ENCODE peak calls at places on chromosomes 5 and 9, in eight cellular contexts. E is suprapubic skin, R is fibroblast of mammary gland, Q is stomach, D is hepatocyte, N is psoas muscle, V is cardiac fibroblast, X is epithelial cell of proximal tubule. A is an unnamed sample.

GRCh38 chr9:14389622-14390021 is 75.7 kb upstream of the NFIB start:
- DNase-seq in X (no peak), V (no peak), R (no peak), E (no peak), Q (no peak), D (no peak), N (no peak), A (no peak)

GRCh38 chr9:126440938-126441337 is 114.3 kb downstream of the MVB12B start:
- DNase-seq in V (peak), X (no peak), E (no peak), R (peak), D (no peak), Q (no peak), N (no peak), A (no peak)

GRCh38 chr9:71965403-71965802 is 54.0 kb downstream of the C9orf85 start:
- DNase-seq in V (no peak), N (no peak), Q (no peak), R (no peak), X (no peak), D (no peak), E (no peak), A (no peak)

GRCh38 chr5:115735108-115735998 is 81.1 kb downstream of the CDO1 start:
- DNase-seq in R (peak), E (no peak), Q (no peak), X (no peak), V (no peak), N (no peak), D (no peak), A (no peak)

GRCh38 chr5:132704875-132705274 is 31.1 kb downstream of the IL4 start:
- DNase-seq in E (no peak), V (peak), R (peak), N (no peak), X (peak), D (no peak), Q (no peak), A (no peak)

GRCh38 chr5:82793808-82794419 is 283.3 kb downstream of the TMEM167A start:
- DNase-seq in R (peak), E (no peak), Q (peak), V (peak), X (no peak), N (no peak), D (no peak), A (no peak)

GRCh38 chr5:74947961-74948613 is 81.9 kb upstream of the FAM169A start:
- DNase-seq in Q (no peak), R (peak), E (no peak), D (peak), V (peak), N (no peak), X (peak), A (no peak)

GRCh38 chr9:89678394-89679005 is 73.7 kb downstream of the GADD45G start:
- DNase-seq in D (no peak), E (no peak), Q (no peak), N (no peak), V (no peak), R (no peak), X (no peak), A (no peak)

GRCh38 chr5:140631831-140632365 is 1.1 kb downstream of the CD14 start:
- DNase-seq in X (no peak), D (no peak), R (no peak), Q (no peak), N (peak), E (no peak), V (no peak), A (no peak)

GRCh38 chr9:35114113-35114847 is 1.4 kb downstream of the ATOSB start:
- DNase-seq in N (peak), Q (peak), V (peak), R (peak), X (no peak), E (peak), D (peak), A (peak)

GRCh38 chr5:7420506-7421280 is 24.8 kb downstream of the ADCY2 start:
- DNase-seq in D (no peak), E (no peak), N (no peak), Q (no peak), X (no peak), V (no peak), R (no peak), A (no peak)

GRCh38 chr5:143445726-143446125 is 42.2 kb upstream of the NR3C1 start:
- DNase-seq in V (no peak), N (no peak), E (no peak), X (no peak), Q (no peak), R (peak), D (no peak), A (no peak)

GRCh38 chr9:91522496-91522895 is 98.9 kb upstream of the NFIL3 start:
- DNase-seq in R (no peak), D (no peak), E (no peak), X (no peak), N (no peak), V (peak), Q (no peak), A (no peak)

GRCh38 chr5:142319105-142319504 is 5.7 kb downstream of the SPRY4 start:
- DNase-seq in R (peak), V (no peak), N (no peak), E (no peak), Q (no peak), X (no peak), D (no peak), A (no peak)

GRCh38 chr9:124721109-124721850 is 49.8 kb downstream of the NR6A1 start:
- DNase-seq in N (no peak), R (peak), E (no peak), V (peak), Q (no peak), X (no peak), D (no peak), A (no peak)

GRCh38 chr9:128068656-128069221 is 707 bp downstream of the SLC25A25 start:
- DNase-seq in N (no peak), E (no peak), X (no peak), D (no peak), Q (no peak), V (no peak), R (no peak), A (no peak)

GRCh38 chr5:159833846-159834245 is 82.4 kb upstream of the ADRA1B start:
- DNase-seq in R (peak), V (no peak), Q (no peak), D (no peak), E (no peak), N (no peak), X (no peak), A (no peak)

GRCh38 chr5:26894719-26895263 is 143.6 kb downstream of the CDH9 start:
- DNase-seq in R (no peak), Q (no peak), V (no peak), D (no peak), N (no peak), E (no peak), X (no peak), A (peak)

GRCh38 chr5:157502143-157502647 is 42.2 kb downstream of the NIPAL4 start:
- DNase-seq in E (no peak), V (no peak), N (no peak), Q (no peak), D (no peak), X (no peak), R (no peak), A (no peak)

GRCh38 chr5:122311888-122312669 is at the start of gene SNCAIP:
- DNase-seq in X (no peak), E (no peak), V (peak), R (peak), N (peak), D (peak), Q (peak), A (no peak)

GRCh38 chr5:154757647-154758406 is 2.6 kb downstream of the LARP1 start:
- DNase-seq in N (no peak), R (peak), X (peak), Q (no peak), E (no peak), V (no peak), D (no peak), A (no peak)

GRCh38 chr5:127307868-127308267 is 17.3 kb downstream of the MEGF10 start:
- DNase-seq in R (no peak), E (no peak), D (no peak), Q (no peak), V (no peak), N (no peak), X (no peak), A (no peak)

GRCh38 chr5:112165399-112165798 is 253.7 kb downstream of the EPB41L4A start:
- DNase-seq in Q (no peak), V (no peak), X (no peak), N (no peak), R (no peak), D (no peak), E (no peak), A (no peak)

GRCh38 chr9:95565982-95566381 is 49.2 kb upstream of the PTCH1 start:
- DNase-seq in V (no peak), N (no peak), Q (no peak), D (no peak), R (no peak), E (no peak), X (no peak), A (no peak)

GRCh38 chr9:23606107-23606506 is 219.9 kb downstream of the ELAVL2 start:
- DNase-seq in V (no peak), E (no peak), Q (no peak), N (no peak), R (no peak), D (no peak), X (no peak), A (no peak)

GRCh38 chr5:117204404-117204803 is 629.8 kb upstream of the SEMA6A start:
- DNase-seq in Q (no peak), D (no peak), N (no peak), X (no peak), R (no peak), V (no peak), E (no peak), A (no peak)

DNA sequence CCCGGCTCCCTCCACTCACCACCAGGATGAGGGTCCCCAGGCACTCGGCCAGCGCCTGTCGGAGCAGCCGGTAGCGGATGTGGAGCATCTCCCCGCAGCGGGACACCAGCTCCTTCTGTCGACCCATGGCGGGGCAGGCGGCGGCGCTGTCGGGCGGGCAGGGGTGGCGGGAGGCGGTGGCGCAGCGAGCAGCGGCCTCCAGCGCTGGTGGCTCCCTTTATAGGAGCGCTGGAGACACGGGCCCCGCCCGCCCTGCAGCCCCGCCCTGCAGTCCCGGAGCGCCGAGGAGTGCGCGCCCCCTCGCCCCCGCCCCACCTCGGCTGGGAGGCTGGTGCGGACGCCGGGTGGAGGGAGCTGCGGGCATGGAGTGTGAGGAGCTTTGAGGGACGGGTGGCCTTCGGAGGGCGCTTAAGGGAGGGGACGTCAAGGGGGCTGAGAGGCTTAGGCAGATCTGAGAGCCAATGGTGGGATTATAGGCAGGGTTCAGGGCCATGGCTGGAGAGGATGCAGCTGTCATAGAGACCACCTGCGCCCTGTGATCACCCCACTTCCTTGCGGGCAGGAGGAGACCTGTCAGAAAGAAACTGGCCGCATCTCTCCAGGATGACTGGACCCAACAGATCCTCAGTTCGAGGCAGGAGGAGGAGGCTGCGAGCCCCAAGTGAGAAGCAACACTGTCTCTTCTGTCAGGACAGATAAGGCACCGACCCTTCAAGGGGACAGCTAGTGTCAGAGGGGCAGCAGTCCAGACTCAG is at the start of gene AQP3:
- DNase-seq in N (peak), R (no peak), V (peak), E (peak), X (no peak), Q (peak), D (peak), A (no peak)
- TF ChIP-seq CTCF in N (peak), R (no peak), V (peak), E (no peak), X (peak), Q (no peak), D (peak), A (peak)

GRCh38 chr5:96408276-96408777 is 24.7 kb downstream of the PCSK1 start:
- DNase-seq in R (peak), Q (no peak), X (no peak), N (no peak), E (no peak), D (no peak), V (peak), A (no peak)

GRCh38 chr5:96404191-96404867 is 28.7 kb downstream of the PCSK1 start:
- DNase-seq in Q (no peak), N (no peak), D (no peak), E (no peak), R (no peak), X (no peak), V (no peak), A (no peak)

GRCh38 chr5:96408841-96409458 is 24.1 kb downstream of the PCSK1 start:
- DNase-seq in V (peak), Q (no peak), X (no peak), D (no peak), N (no peak), R (peak), E (no peak), A (no peak)

GRCh38 chr5:96410013-96410412 is 23.0 kb downstream of the PCSK1 start:
- DNase-seq in Q (no peak), X (no peak), D (no peak), R (peak), V (no peak), N (no peak), E (no peak), A (no peak)

GRCh38 chr5:96407441-96407840 is 25.6 kb downstream of the PCSK1 start:
- DNase-seq in V (no peak), R (no peak), X (no peak), E (no peak), D (no peak), N (no peak), Q (no peak), A (no peak)
- H3K4me3 ChIP-seq in V (no peak), R (no peak), X (no peak), E (no peak), D (no peak), N (no peak), Q (no peak), A (no peak)

GRCh38 chr9:129210125-129210524 is 32.1 kb upstream of the IER5L start:
- DNase-seq in E (no peak), Q (no peak), R (no peak), D (no peak), X (no peak), N (no peak), V (no peak), A (no peak)
- TF ChIP-seq CTCF in E (no peak), Q (no peak), R (no peak), D (no peak), X (no peak), N (no peak), V (no peak), A (no peak)

GRCh38 chr9:136644593-136645342 is 17.9 kb upstream of the EGFL7 start:
- DNase-seq in D (peak), V (peak), X (no peak), E (no peak), R (peak), Q (peak), N (peak), A (no peak)
- H3K4me3 ChIP-seq in D (no peak), V (no peak), X (no peak), E (peak), R (no peak), Q (peak), N (peak), A (no peak)

A was measured in retinal pigment epithelial cell.